ENCODE peak calls at places on chromosomes 4 and X, in eight cellular contexts. Z is GM23338; K is fibroblast of lung; W is A673; E is heart left ventricle; B is aorta; D is AG04450; L is CD8-positive, alpha-beta T cell. S is an unnamed sample.

GRCh38 chrX:74525116-74525515 is 89.3 kb downstream of the RLIM start:
- DNase-seq in L (no peak), W (no peak), Z (no peak), E (no peak), K (no peak), B (no peak), D (no peak), S (no peak)

GRCh38 chr4:58301384-58301783 is 1191.2 kb upstream of the IGFBP7 start:
- DNase-seq in D (no peak), E (no peak), B (no peak), W (no peak), Z (peak; percentile 80), K (no peak), L (no peak), S (no peak)

GRCh38 chr4:95255396-95256107 is 293.2 kb downstream of the UNC5C start:
- DNase-seq in Z (no peak), D (peak; percentile 29), W (no peak), K (peak; percentile 71), L (no peak), B (no peak), E (peak; percentile 31), S (no peak)

GRCh38 chrX:82998163-82998562 is 509.9 kb upstream of the POU3F4 start:
- DNase-seq in K (no peak), E (no peak), L (no peak), B (no peak), D (no peak), Z (no peak), W (no peak), S (no peak)

GRCh38 chr4:52751349-52751911 is at the start of gene ERVMER34-1:
- DNase-seq in K (peak; percentile 27), Z (peak; percentile 93), L (no peak), B (peak; percentile 79), W (peak; percentile 7), E (peak; percentile 72), D (no peak), S (peak; percentile 6)

GRCh38 chrX:44480591-44480990 is 62.1 kb downstream of the FUNDC1 start:
- DNase-seq in E (no peak), D (no peak), B (no peak), W (no peak), L (no peak), K (no peak), Z (no peak), S (no peak)

GRCh38 chr4:146458594-146458993 is 63.1 kb downstream of the SLC10A7 start:
- DNase-seq in D (no peak), L (no peak), Z (no peak), W (no peak), E (no peak), B (no peak), K (no peak), S (no peak)

GRCh38 chr4:187236491-187236890 is 512.8 kb upstream of the FAT1 start:
- DNase-seq in E (no peak), B (no peak), D (peak; percentile 72), Z (no peak), W (peak; percentile 4), K (peak; percentile 79), L (no peak), S (no peak)

GRCh38 chrX:150036181-150036580 is 97.9 kb upstream of the EOLA2 start:
- DNase-seq in B (no peak), W (peak; percentile 23), K (peak; percentile 65), L (no peak), Z (no peak), E (no peak), D (no peak), S (no peak)

GRCh38 chr4:41218703-41219102 is 4.4 kb upstream of the APBB2 start:
- DNase-seq in Z (no peak), D (no peak), L (no peak), B (no peak), K (no peak), W (no peak), E (no peak), S (no peak)

GRCh38 chrX:44889824-44890223 is 16.8 kb downstream of the KDM6A start:
- DNase-seq in Z (no peak), K (no peak), L (no peak), E (no peak), B (no peak), D (no peak), W (no peak), S (no peak)

GRCh38 chr4:134388351-134388750 is 186.8 kb upstream of the PABPC4L start:
- DNase-seq in E (no peak), L (no peak), B (no peak), K (no peak), D (no peak), W (no peak), Z (peak; percentile 64), S (no peak)

GRCh38 chr4:188971125-188971524 is 831.9 kb downstream of the TRIML1 start:
- DNase-seq in K (peak; percentile 5), Z (peak; percentile 39), E (no peak), B (no peak), L (no peak), W (peak; percentile 50), D (no peak), S (no peak)

GRCh38 chrX:40175416-40176255 is 77.9 kb upstream of the BCOR start:
- DNase-seq in W (peak; percentile 85), K (peak; percentile 57), Z (peak; percentile 42), B (peak; percentile 88), E (peak; percentile 86), D (no peak), L (peak; percentile 52), S (no peak)

GRCh38 chrX:15849555-15849954 is 5.1 kb downstream of the AP1S2 start:
- DNase-seq in W (peak; percentile 59), E (no peak), L (no peak), K (no peak), D (no peak), Z (peak; percentile 39), B (no peak), S (no peak)

GRCh38 chr4:19936471-19936870 is 315.2 kb upstream of the SLIT2 start:
- DNase-seq in K (peak; percentile 93), Z (no peak), E (no peak), D (peak; percentile 63), W (no peak), L (no peak), B (no peak), S (no peak)

GRCh38 chrX:140766024-140766611 is 56.6 kb downstream of the LINC00632 start:
- DNase-seq in W (peak; percentile 65), K (peak; percentile 49), L (no peak), B (peak; percentile 78), E (peak; percentile 31), Z (peak; percentile 60), D (peak; percentile 27), S (no peak)

GRCh38 chrX:150164971-150165605 is 198.0 kb upstream of the MAMLD1 start:
- DNase-seq in D (no peak), E (no peak), K (no peak), B (no peak), W (peak; percentile 12), L (no peak), Z (no peak), S (no peak)

GRCh38 chr4:154030747-154031146 is 241.9 kb upstream of the SFRP2 start:
- DNase-seq in K (no peak), W (no peak), Z (no peak), B (no peak), L (no peak), D (no peak), E (no peak), S (no peak)

GRCh38 chrX:50081282-50081955 is 119.4 kb downstream of the AKAP4 start:
- DNase-seq in W (no peak), K (no peak), L (no peak), E (peak; percentile 37), Z (peak; percentile 43), B (no peak), D (no peak), S (no peak)

GRCh38 chr4:56606385-56606784 is 74.7 kb downstream of the HOPX start:
- DNase-seq in E (no peak), D (no peak), K (no peak), B (no peak), L (no peak), Z (peak; percentile 5), W (no peak), S (no peak)

GRCh38 chr4:110668463-110669245 is 45.8 kb upstream of the PITX2 start:
- DNase-seq in K (no peak), B (no peak), W (no peak), D (no peak), L (no peak), Z (no peak), E (no peak), S (no peak)

DNA sequence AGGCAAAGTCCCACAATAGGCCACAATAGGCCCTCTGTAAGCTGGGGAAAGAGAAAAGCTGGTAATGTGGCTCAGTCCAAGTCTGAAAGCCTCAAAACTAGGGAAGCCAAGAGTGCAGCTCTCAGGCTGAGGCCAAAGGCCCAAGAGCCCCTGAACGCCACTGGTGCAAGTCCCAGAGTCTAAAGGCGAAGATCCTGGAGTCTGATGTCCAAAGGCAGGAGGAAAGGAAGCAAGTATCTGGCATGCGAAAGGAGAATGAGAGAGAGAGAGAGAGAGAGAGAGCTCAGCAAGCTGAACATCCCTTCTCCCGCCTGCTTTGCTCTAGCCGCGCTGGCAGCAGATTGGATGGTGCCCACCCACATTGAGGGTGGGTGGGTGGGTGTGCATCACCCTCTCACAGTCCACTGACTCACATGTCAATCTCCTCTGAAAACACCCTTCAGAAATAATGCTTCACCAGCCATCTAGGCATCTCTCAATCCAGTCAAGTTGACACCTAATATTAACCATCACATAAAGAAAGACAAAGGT is 30.9 kb upstream of the ELF2 start:
- DNase-seq in B (no peak), K (no peak), L (no peak), Z (no peak), E (peak; percentile 46), W (no peak), D (no peak), S (no peak)
- H3K27ac ChIP-seq in B (no peak overlapping the region), K (no peak overlapping the region), L (no peak overlapping the region), Z (no peak overlapping the region), E (peak overlapping the region; percentile 57), W (no peak overlapping the region), D (peak overlapping the region; percentile 43), S (no peak overlapping the region)

GRCh38 chrX:130669233-130669632 is 233.8 kb downstream of the ENOX2 start:
- DNase-seq in L (no peak), E (no peak), Z (no peak), K (peak; percentile 52), B (no peak), W (no peak), D (no peak), S (no peak)

GRCh38 chrX:130676861-130677260 is 226.1 kb downstream of the ENOX2 start:
- DNase-seq in B (no peak), L (no peak), E (no peak), D (no peak), W (no peak), K (no peak), Z (no peak), S (no peak)

GRCh38 chrX:130672214-130672613 is 230.8 kb downstream of the ENOX2 start:
- DNase-seq in D (no peak), W (no peak), B (no peak), K (no peak), L (no peak), E (no peak), Z (no peak), S (no peak)
- H3K27ac ChIP-seq in D (no peak overlapping the region), W (no peak overlapping the region), B (peak overlapping the region; percentile 55), K (no peak overlapping the region), L (no peak overlapping the region), E (no peak overlapping the region), Z (no peak overlapping the region), S (no peak overlapping the region)

GRCh38 chr4:1041147-1041935 is 29.9 kb downstream of the FGFRL1 start:
- DNase-seq in E (no peak), W (no peak), K (peak; percentile 76), L (no peak), B (no peak), Z (no peak), D (no peak), S (no peak)
- H3K27ac ChIP-seq in E (no peak overlapping the region), W (no peak overlapping the region), K (no peak overlapping the region), L (no peak overlapping the region), B (peak overlapping the region; percentile 54), Z (no peak overlapping the region), D (peak overlapping the region; percentile 0), S (peak overlapping the region; percentile 16)

GRCh38 chrX:133529578-133529977 is 114.3 kb upstream of the GPC4 start:
- DNase-seq in W (no peak), L (no peak), E (no peak), D (no peak), Z (no peak), K (no peak), B (no peak), S (no peak)
- H3K27ac ChIP-seq in W (no peak overlapping the region), L (no peak overlapping the region), E (no peak overlapping the region), D (no peak overlapping the region), Z (no peak overlapping the region), K (no peak overlapping the region), B (no peak overlapping the region), S (no peak overlapping the region)

S was measured in epithelial cell of prostate.